ENCODE peak calls at places on chromosomes 11 and 22, in four cellular contexts. C, X, J and R are unnamed samples.

GRCh38 chr22:20114506-20115475 is 1.1 kb upstream of the RANBP1 start:
- DNase-seq in C (no peak), X (no peak), J (no peak), R (no peak)

GRCh38 chr22:21791635-21792625 is 56.3 kb upstream of the YPEL1 start:
- DNase-seq in J (peak; percentile 19), X (no peak), C (peak; percentile 71), R (no peak)

GRCh38 chr11:9015677-9016076 is 11.9 kb upstream of the NRIP3 start:
- DNase-seq in J (peak; percentile 6), X (peak; percentile 23), C (peak; percentile 86), R (peak; percentile 75)

GRCh38 chr11:96196074-96196787 is 146.8 kb downstream of the MAML2 start:
- DNase-seq in J (no peak), C (no peak), X (no peak), R (no peak)

GRCh38 chr11:134139873-134140331 is 71.0 kb downstream of the JAM3 start:
- DNase-seq in J (no peak), C (peak; percentile 66), X (peak; percentile 21), R (peak; percentile 43)

GRCh38 chr22:49678137-49678841 is 149.4 kb downstream of the BRD1 start:
- DNase-seq in C (no peak), J (no peak), X (no peak), R (no peak)

GRCh38 chr11:69727266-69727665 is 23.4 kb upstream of the FGF19 start:
- DNase-seq in X (no peak), J (no peak), C (no peak), R (no peak)

GRCh38 chr11:132878111-132878510 is 654.2 kb downstream of the OPCML start:
- DNase-seq in J (no peak), C (no peak), X (no peak), R (no peak)

GRCh38 chr11:130872961-130873360 is 43.3 kb downstream of the SNX19 start:
- DNase-seq in C (no peak), J (no peak), X (no peak), R (no peak)

GRCh38 chr22:39690901-39691620 is 120.5 kb downstream of the CACNA1I start:
- DNase-seq in X (no peak), C (no peak), J (peak; percentile 18), R (no peak)

GRCh38 chr11:1703146-1703545 is 6.2 kb downstream of the KRTAP5-6 start:
- DNase-seq in C (no peak), X (no peak), J (no peak), R (no peak)

GRCh38 chr11:46889689-46890475 is 28.5 kb downstream of the LRP4 start:
- DNase-seq in C (peak; percentile 79), J (peak; percentile 52), X (peak; percentile 67), R (peak; percentile 85)

GRCh38 chr22:50313600-50313999 is 6.2 kb upstream of the PLXNB2 start:
- DNase-seq in X (no peak), C (no peak), J (no peak), R (peak; percentile 47)